ENCODE peak calls at places on chromosome 4, in four cellular contexts. One of them, this sample, is unnamed.

GRCh38 chr4:144355809-144356757 is 215.6 kb upstream of the GYPA start:
- DNase-seq in HepG2: peak
- DNase-seq in WTC11: peak
- DNase-seq in K562: peak
- DNase-seq in this sample: peak

GRCh38 chr4:142128529-142128928 is 492.1 kb downstream of the IL15 start:
- DNase-seq in HepG2: no peak
- DNase-seq in WTC11: no peak
- DNase-seq in K562: no peak
- DNase-seq in this sample: no peak

GRCh38 chr4:930827-931193 is 1.3 kb downstream of the GAK start:
- DNase-seq in HepG2: no peak
- DNase-seq in WTC11: no peak
- DNase-seq in K562: no peak
- DNase-seq in this sample: no peak

GRCh38 chr4:150525321-150525868 is 56.6 kb upstream of the MAB21L2 start:
- DNase-seq in HepG2: no peak
- DNase-seq in WTC11: no peak
- DNase-seq in K562: no peak
- DNase-seq in this sample: no peak

GRCh38 chr4:700587-701264 is 4.9 kb upstream of the PCGF3 start:
- DNase-seq in HepG2: peak
- DNase-seq in WTC11: no peak
- DNase-seq in K562: no peak
- DNase-seq in this sample: no peak

GRCh38 chr4:83589283-83589682 is 53.4 kb downstream of the GPAT3 start:
- DNase-seq in HepG2: no peak
- DNase-seq in WTC11: no peak
- DNase-seq in K562: no peak
- DNase-seq in this sample: no peak

GRCh38 chr4:148151797-148152196 is 290.4 kb downstream of the NR3C2 start:
- DNase-seq in HepG2: no peak
- DNase-seq in WTC11: no peak
- DNase-seq in K562: no peak
- DNase-seq in this sample: no peak

GRCh38 chr4:74638001-74638400 is 156.3 kb downstream of the BTC start:
- DNase-seq in HepG2: no peak
- DNase-seq in WTC11: no peak
- DNase-seq in K562: no peak
- DNase-seq in this sample: no peak

GRCh38 chr4:53098681-53099121 is 236.6 kb downstream of the RASL11B start:
- DNase-seq in HepG2: no peak
- DNase-seq in WTC11: no peak
- DNase-seq in K562: no peak
- DNase-seq in this sample: no peak

GRCh38 chr4:176883681-176884418 is 91.1 kb upstream of the VEGFC start:
- DNase-seq in HepG2: no peak
- DNase-seq in WTC11: no peak
- DNase-seq in K562: no peak
- DNase-seq in this sample: no peak

GRCh38 chr4:152590179-152591031 is 54.5 kb upstream of the FBXW7 start:
- DNase-seq in HepG2: no peak
- DNase-seq in WTC11: no peak
- DNase-seq in K562: no peak
- DNase-seq in this sample: peak

GRCh38 chr4:41976775-41977516 is 4.6 kb upstream of the DCAF4L1 start:
- DNase-seq in HepG2: no peak
- DNase-seq in WTC11: no peak
- DNase-seq in K562: no peak
- DNase-seq in this sample: no peak

GRCh38 chr4:4673070-4673469 is 131.2 kb upstream of the STX18 start:
- DNase-seq in HepG2: no peak
- DNase-seq in WTC11: peak
- DNase-seq in K562: peak
- DNase-seq in this sample: peak

GRCh38 chr4:54213812-54214211 is 15.3 kb upstream of the PDGFRA start:
- DNase-seq in HepG2: no peak
- DNase-seq in WTC11: no peak
- DNase-seq in K562: no peak
- DNase-seq in this sample: no peak

GRCh38 chr4:83387922-83388676 is 53.5 kb upstream of the HPSE start:
- DNase-seq in HepG2: no peak
- DNase-seq in WTC11: no peak
- DNase-seq in K562: peak
- DNase-seq in this sample: no peak

GRCh38 chr4:184012937-184013336 is 107.8 kb downstream of the STOX2 start:
- DNase-seq in HepG2: no peak
- DNase-seq in WTC11: no peak
- DNase-seq in K562: no peak
- DNase-seq in this sample: no peak

GRCh38 chr4:177385576-177386320 is 56.5 kb downstream of the AGA start:
- DNase-seq in HepG2: no peak
- DNase-seq in WTC11: no peak
- DNase-seq in K562: no peak
- DNase-seq in this sample: no peak

GRCh38 chr4:3765271-3766206 is 646 bp upstream of the ADRA2C start:
- DNase-seq in HepG2: peak
- DNase-seq in WTC11: peak
- DNase-seq in K562: peak
- DNase-seq in this sample: peak

GRCh38 chr4:141962486-141962885 is 326.1 kb downstream of the IL15 start:
- DNase-seq in HepG2: no peak
- DNase-seq in WTC11: no peak
- DNase-seq in K562: no peak
- DNase-seq in this sample: no peak

GRCh38 chr4:85402371-85402770 is 72.6 kb upstream of the ARHGAP24 start:
- DNase-seq in HepG2: no peak
- DNase-seq in WTC11: no peak
- DNase-seq in K562: no peak
- DNase-seq in this sample: no peak

GRCh38 chr4:153494562-153494961 is 28.4 kb downstream of the TMEM131L start:
- DNase-seq in HepG2: no peak
- DNase-seq in WTC11: no peak
- DNase-seq in K562: no peak
- DNase-seq in this sample: no peak

GRCh38 chr4:8414377-8414776 is 26.1 kb downstream of the ACOX3 start:
- DNase-seq in HepG2: no peak
- DNase-seq in WTC11: no peak
- DNase-seq in K562: no peak
- DNase-seq in this sample: no peak

GRCh38 chr4:156294577-156294976 is 340.9 kb upstream of the CTSO start:
- DNase-seq in HepG2: peak
- DNase-seq in WTC11: no peak
- DNase-seq in K562: no peak
- DNase-seq in this sample: peak

GRCh38 chr4:47598896-47599295 is 113.8 kb downstream of the ATP10D start:
- DNase-seq in HepG2: no peak
- DNase-seq in WTC11: no peak
- DNase-seq in K562: no peak
- DNase-seq in this sample: no peak

GRCh38 chr4:56910172-56910967 is 2.7 kb downstream of the REST start:
- DNase-seq in HepG2: no peak
- DNase-seq in WTC11: no peak
- DNase-seq in K562: peak
- DNase-seq in this sample: no peak
- TF ChIP-seq ELF4 in HepG2: no peak
- TF ChIP-seq ELF4 in WTC11: no peak
- TF ChIP-seq ELF4 in K562: no peak
- TF ChIP-seq ELF4 in this sample: no peak

GRCh38 chr4:23382880-23383279 is 507.0 kb downstream of the PPARGC1A start:
- DNase-seq in HepG2: no peak
- DNase-seq in WTC11: no peak
- DNase-seq in K562: no peak
- DNase-seq in this sample: no peak
- TF ChIP-seq ELF4 in HepG2: no peak
- TF ChIP-seq ELF4 in WTC11: no peak
- TF ChIP-seq ELF4 in K562: no peak
- TF ChIP-seq ELF4 in this sample: no peak

DNA sequence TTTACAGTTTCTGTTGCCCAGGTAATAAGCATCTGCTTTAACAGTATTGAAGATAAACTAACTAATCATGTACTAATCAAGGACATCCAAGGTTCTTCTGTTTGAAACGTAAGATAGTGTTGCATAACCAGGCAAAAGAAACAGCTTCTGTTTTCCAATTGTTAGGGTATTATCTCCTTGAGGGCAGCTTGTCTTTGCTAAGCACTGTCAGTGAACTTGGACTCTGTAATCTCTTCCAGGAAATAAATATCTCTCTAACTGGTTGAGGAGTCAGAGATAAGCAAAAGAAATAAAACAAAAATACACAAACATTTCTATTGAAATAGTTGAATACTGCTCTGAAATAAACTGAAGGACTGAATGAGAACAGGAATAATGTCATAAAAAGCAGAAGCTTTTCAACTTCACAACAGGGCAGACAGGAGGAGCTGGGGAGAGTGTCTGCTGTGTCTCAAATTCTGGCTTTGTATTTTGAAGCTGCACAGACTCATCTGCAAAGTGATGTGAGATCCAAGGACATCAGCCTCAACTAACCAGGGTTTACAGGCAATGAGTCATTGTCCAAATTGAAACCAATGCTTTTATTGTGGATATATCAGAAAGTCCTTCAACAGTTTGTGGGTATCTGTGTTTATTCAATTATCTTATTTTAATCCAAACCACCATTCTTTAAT is 1253.0 kb upstream of the PCDH7 start:
- DNase-seq in HepG2: no peak
- DNase-seq in WTC11: no peak
- DNase-seq in K562: no peak
- DNase-seq in this sample: no peak
- TF ChIP-seq ELF4 in HepG2: no peak
- TF ChIP-seq ELF4 in WTC11: no peak
- TF ChIP-seq ELF4 in K562: no peak
- TF ChIP-seq ELF4 in this sample: no peak

GRCh38 chr4:170088686-170089085 is 1.1 kb downstream of the AADAT start:
- DNase-seq in HepG2: no peak
- DNase-seq in WTC11: no peak
- DNase-seq in K562: no peak
- DNase-seq in this sample: no peak

GRCh38 chr4:170089274-170089742 is 448 bp downstream of the AADAT start:
- DNase-seq in HepG2: peak
- DNase-seq in WTC11: peak
- DNase-seq in K562: no peak
- DNase-seq in this sample: peak

GRCh38 chr4:170090667-170091052 is 904 bp upstream of the AADAT start:
- DNase-seq in HepG2: no peak
- DNase-seq in WTC11: no peak
- DNase-seq in K562: no peak
- DNase-seq in this sample: no peak

GRCh38 chr4:170091069-170091696 is 1.4 kb upstream of the AADAT start:
- DNase-seq in HepG2: no peak
- DNase-seq in WTC11: peak
- DNase-seq in K562: no peak
- DNase-seq in this sample: no peak

GRCh38 chr4:170089743-170090666 is at the start of gene AADAT:
- DNase-seq in HepG2: peak
- DNase-seq in WTC11: peak
- DNase-seq in K562: peak
- DNase-seq in this sample: peak
- TF ChIP-seq ELF4 in HepG2: no peak
- TF ChIP-seq ELF4 in WTC11: no peak
- TF ChIP-seq ELF4 in K562: no peak
- TF ChIP-seq ELF4 in this sample: peak